ENCODE peak calls at places on chromosomes 4 and X, in four cellular contexts. One of them, this sample, is unnamed.
A peak's percentile ranks its signal among the peaks of the same experiment; 100 is the strongest.

GRCh38 chr4:88818650-88819470 is 121.2 kb upstream of the NAP1L5 start:
- DNase-seq in psoas muscle: peak; percentile 18
- DNase-seq in heart left ventricle: peak; percentile 34
- DNase-seq in adrenal gland: peak; percentile 54
- DNase-seq in this sample: peak; percentile 35

GRCh38 chrX:140050906-140051305 is 85.6 kb upstream of the CXorf66 start:
- DNase-seq in psoas muscle: no peak
- DNase-seq in heart left ventricle: no peak
- DNase-seq in adrenal gland: no peak
- DNase-seq in this sample: no peak

GRCh38 chr4:47468686-47469365 is 5.3 kb upstream of the COMMD8 start:
- DNase-seq in psoas muscle: no peak
- DNase-seq in heart left ventricle: no peak
- DNase-seq in adrenal gland: no peak
- DNase-seq in this sample: no peak

GRCh38 chrX:12610079-12610478 is 181.1 kb upstream of the PRPS2 start:
- DNase-seq in psoas muscle: no peak
- DNase-seq in heart left ventricle: no peak
- DNase-seq in adrenal gland: no peak
- DNase-seq in this sample: no peak

GRCh38 chr4:95381843-95382580 is 166.8 kb downstream of the UNC5C start:
- DNase-seq in psoas muscle: no peak
- DNase-seq in heart left ventricle: no peak
- DNase-seq in adrenal gland: no peak
- DNase-seq in this sample: no peak

GRCh38 chrX:13239272-13239671 is 80.6 kb downstream of the ATXN3L start:
- DNase-seq in psoas muscle: no peak
- DNase-seq in heart left ventricle: no peak
- DNase-seq in adrenal gland: no peak
- DNase-seq in this sample: peak; percentile 20

GRCh38 chr4:14375816-14376215 is 626.5 kb upstream of the CPEB2 start:
- DNase-seq in psoas muscle: no peak
- DNase-seq in heart left ventricle: no peak
- DNase-seq in adrenal gland: no peak
- DNase-seq in this sample: no peak

GRCh38 chr4:13903061-13903460 is 275.5 kb upstream of the BOD1L1 start:
- DNase-seq in psoas muscle: no peak
- DNase-seq in heart left ventricle: no peak
- DNase-seq in adrenal gland: no peak
- DNase-seq in this sample: no peak

GRCh38 chr4:2836391-2836859 is 7.2 kb upstream of the ADD1 start:
- DNase-seq in psoas muscle: no peak
- DNase-seq in heart left ventricle: no peak
- DNase-seq in adrenal gland: no peak
- DNase-seq in this sample: no peak

GRCh38 chrX:13716905-13717304 is 17.5 kb downstream of the TRAPPC2 start:
- DNase-seq in psoas muscle: no peak
- DNase-seq in heart left ventricle: no peak
- DNase-seq in adrenal gland: no peak
- DNase-seq in this sample: no peak

GRCh38 chr4:169256101-169256612 is 14.6 kb downstream of the SH3RF1 start:
- DNase-seq in psoas muscle: no peak
- DNase-seq in heart left ventricle: no peak
- DNase-seq in adrenal gland: no peak
- DNase-seq in this sample: no peak

GRCh38 chr4:107083-107443 is 17.2 kb upstream of the ZNF718 start:
- DNase-seq in psoas muscle: no peak
- DNase-seq in heart left ventricle: no peak
- DNase-seq in adrenal gland: no peak
- DNase-seq in this sample: no peak

GRCh38 chr4:181761130-181761529 is 482.1 kb upstream of the TENM3 start:
- DNase-seq in psoas muscle: no peak
- DNase-seq in heart left ventricle: no peak
- DNase-seq in adrenal gland: no peak
- DNase-seq in this sample: no peak

GRCh38 chr4:6568689-6569332 is 6.2 kb upstream of the MAN2B2 start:
- DNase-seq in psoas muscle: no peak
- DNase-seq in heart left ventricle: no peak
- DNase-seq in adrenal gland: no peak
- DNase-seq in this sample: no peak

GRCh38 chr4:36823199-36823967 is 421.2 kb upstream of the NWD2 start:
- DNase-seq in psoas muscle: no peak
- DNase-seq in heart left ventricle: no peak
- DNase-seq in adrenal gland: peak; percentile 49
- DNase-seq in this sample: no peak

GRCh38 chr4:26175016-26175786 is 145.6 kb upstream of the RBPJ start:
- DNase-seq in psoas muscle: no peak
- DNase-seq in heart left ventricle: no peak
- DNase-seq in adrenal gland: no peak
- DNase-seq in this sample: no peak

GRCh38 chr4:121479801-121480200 is 99.0 kb upstream of the QRFPR start:
- DNase-seq in psoas muscle: no peak
- DNase-seq in heart left ventricle: no peak
- DNase-seq in adrenal gland: no peak
- DNase-seq in this sample: no peak

GRCh38 chr4:101157415-101158135 is 189.8 kb downstream of the PPP3CA start:
- DNase-seq in psoas muscle: no peak
- DNase-seq in heart left ventricle: no peak
- DNase-seq in adrenal gland: no peak
- DNase-seq in this sample: no peak

GRCh38 chr4:159017323-159018036 is 85.4 kb upstream of the RAPGEF2 start:
- DNase-seq in psoas muscle: no peak
- DNase-seq in heart left ventricle: no peak
- DNase-seq in adrenal gland: no peak
- DNase-seq in this sample: no peak

GRCh38 chr4:78551420-78552351 is at the start of gene ANXA3:
- DNase-seq in psoas muscle: peak; percentile 26
- DNase-seq in heart left ventricle: peak; percentile 73
- DNase-seq in adrenal gland: no peak
- DNase-seq in this sample: peak; percentile 57

GRCh38 chr4:157075811-157076577 is at the start of gene GLRB:
- DNase-seq in psoas muscle: peak; percentile 28
- DNase-seq in heart left ventricle: peak; percentile 20
- DNase-seq in adrenal gland: peak; percentile 23
- DNase-seq in this sample: peak; percentile 26

GRCh38 chr4:38284294-38285045 is 324.3 kb downstream of the PTTG2 start:
- DNase-seq in psoas muscle: no peak
- DNase-seq in heart left ventricle: no peak
- DNase-seq in adrenal gland: no peak
- DNase-seq in this sample: no peak

GRCh38 chrX:69140837-69141236 is 24.4 kb downstream of the PJA1 start:
- DNase-seq in psoas muscle: no peak
- DNase-seq in heart left ventricle: no peak
- DNase-seq in adrenal gland: no peak
- DNase-seq in this sample: no peak

GRCh38 chrX:23292979-23293651 is 41.5 kb upstream of the PTCHD1 start:
- DNase-seq in psoas muscle: peak; percentile 15
- DNase-seq in heart left ventricle: no peak
- DNase-seq in adrenal gland: no peak
- DNase-seq in this sample: no peak

GRCh38 chrX:55144697-55145096 is 55.9 kb downstream of the PAGE2 start:
- DNase-seq in psoas muscle: no peak
- DNase-seq in heart left ventricle: no peak
- DNase-seq in adrenal gland: no peak
- DNase-seq in this sample: no peak

GRCh38 chr4:3422808-3423297 is 18.9 kb upstream of the HGFAC start:
- DNase-seq in psoas muscle: peak; percentile 3
- DNase-seq in heart left ventricle: no peak
- DNase-seq in adrenal gland: no peak
- DNase-seq in this sample: no peak

GRCh38 chr4:82201303-82201702 is 172.5 kb downstream of the HNRNPD start:
- DNase-seq in psoas muscle: no peak
- DNase-seq in heart left ventricle: no peak
- DNase-seq in adrenal gland: no peak
- DNase-seq in this sample: no peak

GRCh38 chr4:185127021-185127925 is 15.8 kb upstream of the SLC25A4 start:
- DNase-seq in psoas muscle: peak; percentile 20
- DNase-seq in heart left ventricle: no peak
- DNase-seq in adrenal gland: peak; percentile 40
- DNase-seq in this sample: peak; percentile 37

GRCh38 chr4:19580090-19580489 is 671.6 kb upstream of the SLIT2 start:
- DNase-seq in psoas muscle: no peak
- DNase-seq in heart left ventricle: no peak
- DNase-seq in adrenal gland: no peak
- DNase-seq in this sample: no peak

GRCh38 chr4:106986486-106986885 is 49.6 kb downstream of the DKK2 start:
- DNase-seq in psoas muscle: no peak
- DNase-seq in heart left ventricle: no peak
- DNase-seq in adrenal gland: no peak
- DNase-seq in this sample: no peak

GRCh38 chr4:101471201-101471600 is 123.9 kb upstream of the PPP3CA start:
- DNase-seq in psoas muscle: no peak
- DNase-seq in heart left ventricle: no peak
- DNase-seq in adrenal gland: no peak
- DNase-seq in this sample: no peak

GRCh38 chr4:76147454-76148141 is 599 bp downstream of the NUP54 start:
- DNase-seq in psoas muscle: peak; percentile 39
- DNase-seq in heart left ventricle: peak; percentile 42
- DNase-seq in adrenal gland: peak; percentile 65
- DNase-seq in this sample: peak; percentile 65